ENCODE peak calls at places on chromosomes 12 and 14, in five cellular contexts. X is spleen, D is cardiac fibroblast, L is hepatocyte, G is psoas muscle. Y is an unnamed sample.

GRCh38 chr14:101477648-101478047 is 83.6 kb upstream of the DIO3 start:
- DNase-seq in X (peak), L (no peak), G (no peak), D (no peak), Y (peak)

GRCh38 chr14:58792421-58792820 is 154.7 kb downstream of the DACT1 start:
- DNase-seq in G (no peak), L (no peak), X (no peak), D (no peak), Y (no peak)

GRCh38 chr14:37594238-37594915 is 672 bp downstream of the FOXA1 start:
- DNase-seq in L (peak), G (no peak), X (no peak), D (peak), Y (peak)

GRCh38 chr14:71932229-71932951 is at the start of gene RGS6:
- DNase-seq in L (peak), D (peak), G (peak), X (no peak), Y (peak)

GRCh38 chr12:28121899-28122655 is 68.2 kb upstream of the CCDC91 start:
- DNase-seq in G (no peak), X (no peak), L (no peak), D (no peak), Y (no peak)

GRCh38 chr14:29926701-29927595 is 699 bp downstream of the PRKD1 start:
- DNase-seq in D (peak), L (peak), G (peak), X (peak), Y (peak)

GRCh38 chr12:4293299-4293941 is 19.9 kb downstream of the CCND2 start:
- DNase-seq in D (no peak), G (no peak), X (no peak), L (no peak), Y (no peak)

GRCh38 chr14:103568952-103569351 is 6.2 kb downstream of the COA8 start:
- DNase-seq in G (no peak), D (no peak), X (no peak), L (no peak), Y (no peak)

GRCh38 chr14:99419905-99420304 is 60.8 kb downstream of the SETD3 start:
- DNase-seq in L (no peak), G (no peak), D (no peak), X (no peak), Y (no peak)

GRCh38 chr14:60288279-60288678 is 39.3 kb downstream of the PPM1A start:
- DNase-seq in G (no peak), X (no peak), L (no peak), D (no peak), Y (no peak)

GRCh38 chr12:51020448-51021182 is 5.6 kb downstream of the SLC11A2 start:
- DNase-seq in D (no peak), L (no peak), G (no peak), X (no peak), Y (no peak)

GRCh38 chr14:25011095-25011494 is 38.9 kb downstream of the STXBP6 start:
- DNase-seq in G (no peak), X (no peak), L (no peak), D (no peak), Y (peak)

GRCh38 chr12:98644712-98645571 is at the start of the genes APAF1 and IKBIP:
- DNase-seq in G (peak), L (peak), X (peak), D (peak), Y (peak)

GRCh38 chr12:54601841-54602240 is 13.4 kb upstream of the PPP1R1A start:
- DNase-seq in X (no peak), D (no peak), G (no peak), L (peak), Y (peak)

GRCh38 chr12:123940627-123940966 is 32.0 kb downstream of the CCDC92 start:
- DNase-seq in G (no peak), L (no peak), X (peak), D (no peak), Y (no peak)

GRCh38 chr14:60658909-60659585 is 9.8 kb upstream of the SIX1 start:
- DNase-seq in D (no peak), X (no peak), L (no peak), G (no peak), Y (no peak)

GRCh38 chr12:58458093-58458492 is 462.2 kb downstream of the LRIG3 start:
- DNase-seq in X (no peak), L (no peak), D (no peak), G (no peak), Y (no peak)

GRCh38 chr12:29990971-29991370 is 207.2 kb upstream of the TMTC1 start:
- DNase-seq in G (no peak), X (no peak), L (no peak), D (no peak), Y (no peak)

GRCh38 chr12:14833952-14834351 is 9.4 kb downstream of the ART4 start:
- DNase-seq in X (no peak), L (no peak), D (no peak), G (no peak), Y (no peak)

GRCh38 chr14:103444837-103445524 is 59.8 kb downstream of the MARK3 start:
- DNase-seq in L (peak), X (no peak), D (peak), G (no peak), Y (peak)

GRCh38 chr12:26124491-26125450 is at the start of gene BHLHE41:
- DNase-seq in G (peak), L (peak), D (peak), X (peak), Y (peak)

GRCh38 chr14:96275182-96276112 is 19.4 kb downstream of the BDKRB1 start:
- DNase-seq in G (peak), X (peak), L (peak), D (peak), Y (peak)

GRCh38 chr12:6047249-6048227 is 76.9 kb downstream of the VWF start:
- DNase-seq in X (peak), D (peak), G (no peak), L (peak), Y (peak)

GRCh38 chr14:91890291-91890749 is 23.0 kb upstream of the TC2N start:
- DNase-seq in D (peak), L (no peak), G (no peak), X (no peak), Y (no peak)

GRCh38 chr12:128850400-128850799 is 2.9 kb upstream of the GLT1D1 start:
- DNase-seq in X (peak), L (no peak), G (no peak), D (no peak), Y (no peak)
- TF ChIP-seq CTCF in X (no peak), L (no peak), G (no peak), D (no peak), Y (no peak)

GRCh38 chr12:34186492-34186891 is 164.2 kb downstream of the ALG10 start:
- DNase-seq in G (no peak), X (no peak), D (no peak), L (no peak), Y (no peak)

GRCh38 chr12:34188974-34189373 is 166.7 kb downstream of the ALG10 start:
- DNase-seq in X (no peak), G (no peak), D (no peak), L (no peak), Y (no peak)

GRCh38 chr12:34190054-34190453 is 167.8 kb downstream of the ALG10 start:
- DNase-seq in G (no peak), L (no peak), X (no peak), D (no peak), Y (no peak)
- TF ChIP-seq CTCF in G (no peak), L (no peak), X (no peak), D (no peak), Y (no peak)

GRCh38 chr12:56151672-56152131 is 685 bp upstream of the MYL6B start:
- DNase-seq in L (peak), X (peak), G (peak), D (no peak), Y (peak)
- TF ChIP-seq CTCF in L (peak), X (peak), G (peak), D (peak), Y (peak)

DNA sequence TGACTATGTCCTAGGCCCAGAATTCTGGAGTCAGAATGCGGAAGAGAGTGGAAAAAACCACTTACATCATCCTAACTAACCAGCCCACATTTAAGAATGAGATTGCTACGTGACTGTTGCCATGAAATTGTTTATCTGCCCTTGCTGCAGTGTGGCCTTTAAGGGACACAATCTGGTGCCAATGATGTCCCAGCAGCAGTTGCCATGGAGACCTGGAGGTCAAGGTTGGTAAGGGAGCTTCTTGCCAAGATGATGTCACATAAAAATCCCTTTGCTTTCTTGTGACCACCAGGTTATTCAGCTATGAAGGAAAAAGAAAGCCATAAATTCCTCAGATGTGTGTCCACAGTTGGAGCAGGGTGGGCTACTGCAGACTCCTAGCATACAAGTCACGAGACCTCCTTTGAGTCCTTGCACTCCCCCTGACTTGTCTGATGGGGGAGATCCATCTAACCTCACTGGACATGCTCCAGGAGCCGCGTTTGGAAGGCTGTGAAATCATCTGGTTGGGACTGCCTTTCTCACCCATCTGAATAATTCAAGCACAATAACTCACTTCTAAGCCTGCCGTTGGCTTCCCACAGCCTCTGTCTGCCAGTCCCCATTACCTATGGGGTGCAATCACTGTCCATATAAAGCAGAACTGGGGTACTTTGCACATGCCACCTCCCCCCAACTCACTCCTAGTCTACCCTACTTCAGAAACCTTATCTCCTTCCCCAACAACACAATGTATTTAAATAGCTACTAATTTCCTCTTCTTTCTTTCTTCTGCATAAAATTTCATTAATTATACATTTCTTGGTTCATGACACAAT is 165.6 kb downstream of the ZFP36L1 start:
- DNase-seq in L (no peak), X (no peak), G (no peak), D (peak), Y (no peak)
- TF ChIP-seq CTCF in L (no peak), X (no peak), G (no peak), D (no peak), Y (no peak)

GRCh38 chr12:109610523-109610922 is 36.9 kb downstream of the MVK start:
- DNase-seq in D (no peak), G (no peak), L (no peak), X (no peak), Y (no peak)

GRCh38 chr12:109613611-109614455 is 40.2 kb downstream of the MVK start:
- DNase-seq in L (no peak), G (no peak), D (no peak), X (no peak), Y (no peak)

GRCh38 chr12:109611223-109611622 is 37.6 kb downstream of the MVK start:
- DNase-seq in D (no peak), G (no peak), X (no peak), L (no peak), Y (no peak)

GRCh38 chr12:109612003-109612402 is 38.4 kb downstream of the MVK start:
- DNase-seq in X (no peak), G (no peak), L (no peak), D (no peak), Y (no peak)

GRCh38 chr12:109612975-109613502 is 39.4 kb downstream of the MVK start:
- DNase-seq in L (no peak), D (peak), X (no peak), G (no peak), Y (peak)
- TF ChIP-seq CTCF in L (no peak), D (peak), X (peak), G (no peak), Y (peak)

Y was measured in epithelial cell of esophagus.